ENCODE peak calls at places on chromosomes 6 and 20, in ten cellular contexts. W is left ventricle myocardium inferior; B is bronchial epithelial cell; M is nephron progenitor cell; E is heart right ventricle; F is cardiac fibroblast; I is foreskin fibroblast; A is A549; G is uterus; Q is activated CD8-positive, alpha-beta T cell treated with anti-CD3 and anti-CD28 coated beads for 36 hours. S is an unnamed sample.
A peak's percentile ranks its signal among the peaks of the same experiment; 100 is the strongest.

GRCh38 chr20:64133951-64134407 is 26.6 kb upstream of the NPBWR2 start:
- DNase-seq in W (no peak), B (no peak), M (peak; percentile 1), E (no peak), F (no peak), I (no peak), A (no peak), G (no peak), Q (no peak), S (no peak)

GRCh38 chr20:19659468-19659867 is 98.6 kb upstream of the RIN2 start:
- DNase-seq in W (no peak), B (no peak), M (no peak), E (no peak), F (no peak), I (no peak), A (no peak), G (no peak), Q (no peak), S (no peak)

GRCh38 chr6:3571206-3571815 is 114.5 kb upstream of the SLC22A23 start:
- DNase-seq in W (no peak), B (no peak), M (no peak), E (no peak), F (peak; percentile 29), I (no peak), A (no peak), G (no peak), Q (no peak), S (no peak)

GRCh38 chr6:130457605-130458004 is 91.8 kb downstream of the TMEM200A start:
- DNase-seq in W (no peak), B (no peak), M (no peak), E (no peak), F (no peak), I (no peak), A (no peak), G (no peak), Q (no peak), S (no peak)

GRCh38 chr20:6718660-6719059 is 48.8 kb upstream of the BMP2 start:
- DNase-seq in W (no peak), B (peak; percentile 88), M (no peak), E (no peak), F (no peak), I (no peak), A (no peak), G (no peak), Q (no peak), S (no peak)

GRCh38 chr6:41723178-41723935 is 12.1 kb downstream of the TFEB start:
- DNase-seq in W (peak; percentile 84), B (peak; percentile 83), M (peak; percentile 25), E (peak; percentile 83), F (peak; percentile 91), I (peak; percentile 92), A (peak; percentile 83), G (peak; percentile 54), Q (no peak), S (peak; percentile 92)

GRCh38 chr6:150229775-150230561 is 87.1 kb downstream of the PPP1R14C start:
- DNase-seq in W (no peak), B (peak; percentile 93), M (no peak), E (no peak), F (no peak), I (no peak), A (no peak), G (no peak), Q (peak; percentile 20), S (no peak)

GRCh38 chr20:24118781-24119175 is 130.2 kb upstream of the GGTLC1 start:
- DNase-seq in W (no peak), B (peak; percentile 54), M (no peak), E (no peak), F (peak; percentile 61), I (peak; percentile 36), A (no peak), G (peak; percentile 70), Q (no peak), S (no peak)

GRCh38 chr6:49980898-49981297 is 11.5 kb upstream of the DEFB113 start:
- DNase-seq in W (no peak), B (peak; percentile 38), M (no peak), E (no peak), F (no peak), I (no peak), A (no peak), G (no peak), Q (no peak), S (peak; percentile 4)

DNA sequence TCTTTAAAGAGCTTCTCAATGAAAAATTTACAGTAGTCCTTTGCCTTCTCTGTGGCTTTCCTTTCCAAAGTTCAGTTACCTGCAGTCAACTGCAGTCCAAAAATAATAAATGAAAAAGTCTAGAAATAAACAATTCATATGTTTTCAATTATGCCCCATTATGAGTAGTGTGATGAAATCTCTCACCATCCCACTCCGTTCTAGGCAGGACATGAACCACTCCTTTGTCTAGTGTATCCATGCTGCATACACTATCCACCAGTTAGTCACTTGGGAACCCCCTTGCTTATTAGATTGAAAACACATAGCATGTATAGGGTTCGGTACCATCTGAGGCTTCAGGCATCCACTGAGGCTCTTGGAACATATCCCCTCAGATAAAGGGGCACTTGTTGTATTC is 80.6 kb upstream of the EYA4 start:
- DNase-seq in W (no peak), B (no peak), M (no peak), E (no peak), F (no peak), I (peak; percentile 16), A (no peak), G (no peak), Q (no peak), S (no peak)
- TF ChIP-seq CTCF in W (no peak), B (no peak), M (no peak), E (no peak), F (no peak), I (no peak), A (no peak), G (no peak), Q (no peak), S (no peak)

GRCh38 chr6:34027445-34027936 is 118.4 kb downstream of the GRM4 start:
- DNase-seq in W (peak; percentile 25), B (peak; percentile 3), M (peak; percentile 82), E (peak; percentile 9), F (peak; percentile 34), I (peak; percentile 7), A (peak; percentile 68), G (peak; percentile 34), Q (peak; percentile 71), S (peak; percentile 85)

GRCh38 chr6:34028691-34029360 is 117.1 kb downstream of the GRM4 start:
- DNase-seq in W (no peak), B (no peak), M (no peak), E (no peak), F (no peak), I (no peak), A (no peak), G (no peak), Q (no peak), S (no peak)

GRCh38 chr6:34025851-34026250 is 120.0 kb downstream of the GRM4 start:
- DNase-seq in W (no peak), B (no peak), M (no peak), E (no peak), F (no peak), I (no peak), A (no peak), G (no peak), Q (no peak), S (no peak)

GRCh38 chr6:34029489-34030280 is 116.2 kb downstream of the GRM4 start:
- DNase-seq in W (no peak), B (no peak), M (no peak), E (no peak), F (no peak), I (no peak), A (no peak), G (no peak), Q (no peak), S (no peak)

DNA sequence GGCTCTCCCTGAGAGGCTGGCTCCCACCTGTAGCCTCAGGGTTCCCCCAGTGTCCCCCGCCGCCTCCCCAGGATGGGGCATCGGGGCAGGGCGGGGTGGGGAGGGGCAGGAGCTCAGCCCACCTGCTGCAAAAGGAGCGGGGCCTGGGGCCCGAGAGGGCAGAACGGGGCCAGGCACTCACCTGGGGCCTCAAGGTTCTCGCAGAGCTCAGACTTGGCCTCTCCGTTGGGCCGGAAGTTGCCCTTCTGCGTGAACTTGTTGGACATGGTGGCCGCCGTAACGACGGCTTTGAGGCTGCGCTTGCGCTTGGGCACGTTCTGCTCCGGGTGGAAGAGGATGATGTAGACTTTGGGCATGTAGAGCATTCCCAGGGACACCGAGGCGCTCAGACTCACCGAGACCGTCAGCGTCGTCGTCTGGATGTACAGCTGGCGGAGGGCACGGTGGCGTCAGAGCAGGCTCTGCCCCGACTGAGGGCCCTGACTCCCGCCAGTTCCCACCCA is 117.9 kb downstream of the GRM4 start:
- DNase-seq in W (no peak), B (no peak), M (no peak), E (no peak), F (no peak), I (no peak), A (no peak), G (no peak), Q (no peak), S (no peak)
- TF ChIP-seq CTCF in W (peak; percentile 3), B (no peak), M (peak; percentile 43), E (no peak), F (no peak), I (no peak), A (no peak), G (no peak), Q (peak; percentile 44), S (no peak)

GRCh38 chr20:47535088-47535487 is 33.4 kb downstream of the NCOA3 start:
- DNase-seq in W (no peak), B (no peak), M (peak; percentile 14), E (no peak), F (no peak), I (no peak), A (no peak), G (no peak), Q (no peak), S (no peak)
- TF ChIP-seq CTCF in W (peak; percentile 11), B (no peak), M (no peak), E (no peak), F (no peak), I (no peak), A (peak; percentile 13), G (no peak), Q (no peak), S (no peak)

GRCh38 chr6:105001063-105001462 is 44.2 kb downstream of the LIN28B start:
- DNase-seq in W (no peak), B (no peak), M (no peak), E (no peak), F (no peak), I (no peak), A (no peak), G (no peak), Q (no peak), S (no peak)

GRCh38 chr6:105001906-105002305 is 45.0 kb downstream of the LIN28B start:
- DNase-seq in W (no peak), B (no peak), M (no peak), E (no peak), F (no peak), I (no peak), A (no peak), G (no peak), Q (no peak), S (no peak)

DNA sequence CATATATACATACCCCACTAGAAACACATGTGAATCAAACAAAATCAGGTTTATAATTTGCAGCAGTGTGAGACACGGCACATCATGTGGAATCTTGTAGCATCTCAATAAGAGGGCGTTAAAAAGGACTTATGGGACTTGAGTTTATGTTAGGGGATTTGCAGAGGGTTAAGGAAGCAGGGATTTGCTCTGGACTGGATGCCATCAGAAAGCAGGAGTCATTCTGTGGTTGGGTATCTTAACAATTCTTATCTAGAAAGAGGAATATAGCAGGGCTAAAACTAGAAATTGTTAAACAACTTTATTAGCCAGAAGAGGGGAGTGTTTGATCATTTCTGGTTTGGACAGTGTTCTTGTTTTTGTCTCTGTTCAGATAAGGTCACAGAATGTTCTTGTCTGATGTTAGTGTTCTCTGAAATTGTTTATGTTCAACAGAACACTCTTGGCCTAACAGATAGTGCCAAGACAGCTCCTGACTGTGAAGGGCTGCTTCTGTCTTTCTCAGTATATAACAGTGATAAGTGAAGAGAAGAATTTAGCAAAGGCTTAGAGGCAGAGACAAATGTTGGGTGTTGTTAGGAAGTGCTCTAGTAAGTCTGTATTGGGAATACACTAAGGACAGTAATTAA is 39.2 kb downstream of the LIN28B start:
- DNase-seq in W (no peak), B (peak; percentile 42), M (no peak), E (no peak), F (peak; percentile 38), I (peak; percentile 21), A (no peak), G (no peak), Q (no peak), S (no peak)
- TF ChIP-seq CTCF in W (peak; percentile 14), B (peak; percentile 15), M (no peak), E (peak; percentile 11), F (no peak), I (no peak), A (peak; percentile 16), G (no peak), Q (no peak), S (no peak)

S was measured in GM13976.